ENCODE peak calls at places on chromosome 13, in six cellular contexts. K is activated CD8-positive, alpha-beta memory T cell treated with anti-CD3 and anti-CD28 coated beads for 1 hour; I is progenitor cell of endocrine pancreas; F is omental fat pad; Y is hepatic stellate cell; U is NCI-H345. T is an unnamed sample.

GRCh38 chr13:105670179-105671015 is 865.1 kb downstream of the EFNB2 start:
- DNase-seq in K (no peak), I (no peak), F (no peak), Y (no peak), U (no peak), T (no peak)

GRCh38 chr13:80873589-80873988 is 532.7 kb upstream of the SPRY2 start:
- DNase-seq in K (no peak), I (no peak), F (no peak), Y (no peak), U (no peak), T (peak)

GRCh38 chr13:27182844-27183497 is 11.4 kb upstream of the USP12 start:
- DNase-seq in K (no peak), I (no peak), F (no peak), Y (peak), U (no peak), T (no peak)

GRCh38 chr13:47798194-47798593 is 202.9 kb downstream of the SUCLA2 start:
- DNase-seq in K (no peak), I (no peak), F (no peak), Y (no peak), U (no peak), T (no peak)

GRCh38 chr13:40445557-40445990 is 220.9 kb downstream of the FOXO1 start:
- DNase-seq in K (no peak), I (no peak), F (no peak), Y (no peak), U (peak), T (peak)

GRCh38 chr13:50797081-50797480 is 46.4 kb downstream of the DLEU7 start:
- DNase-seq in K (no peak), I (no peak), F (no peak), Y (no peak), U (no peak), T (no peak)

GRCh38 chr13:34935841-34936240 is 6.2 kb upstream of the NBEA start:
- DNase-seq in K (no peak), I (no peak), F (no peak), Y (no peak), U (no peak), T (no peak)

GRCh38 chr13:101757446-101758039 is 305.1 kb downstream of the ITGBL1 start:
- DNase-seq in K (no peak), I (no peak), F (no peak), Y (peak), U (peak), T (no peak)

GRCh38 chr13:36536546-36536945 is 104.3 kb downstream of the CCNA1 start:
- DNase-seq in K (no peak), I (no peak), F (no peak), Y (no peak), U (peak), T (no peak)

GRCh38 chr13:31468114-31468902 is 268.5 kb downstream of the B3GLCT start:
- DNase-seq in K (no peak), I (no peak), F (no peak), Y (no peak), U (no peak), T (no peak)

GRCh38 chr13:44117351-44117750 is 237.6 kb downstream of the LACC1 start:
- DNase-seq in K (no peak), I (no peak), F (no peak), Y (no peak), U (no peak), T (no peak)

GRCh38 chr13:48532146-48532472 is 771 bp downstream of the RCBTB2 start:
- DNase-seq in K (no peak), I (no peak), F (no peak), Y (no peak), U (no peak), T (no peak)

GRCh38 chr13:29935309-29935981 is 85.0 kb upstream of the UBL3 start:
- DNase-seq in K (peak), I (no peak), F (no peak), Y (no peak), U (peak), T (no peak)

GRCh38 chr13:110312669-110313031 is 5.6 kb downstream of the COL4A2 start:
- DNase-seq in K (no peak), I (no peak), F (no peak), Y (peak), U (no peak), T (no peak)

GRCh38 chr13:35718084-35718483 is 241.6 kb upstream of the MAB21L1 start:
- DNase-seq in K (no peak), I (no peak), F (no peak), Y (no peak), U (no peak), T (no peak)

GRCh38 chr13:73956795-73957408 is 177.3 kb downstream of the KLF12 start:
- DNase-seq in K (no peak), I (no peak), F (no peak), Y (no peak), U (no peak), T (no peak)

GRCh38 chr13:30639671-30640070 is 22.0 kb downstream of the USPL1 start:
- DNase-seq in K (no peak), I (no peak), F (no peak), Y (peak), U (no peak), T (no peak)

T was measured in SIG-M5.